ENCODE peak calls at places on chromosome 5, in ten cellular contexts. J is sciatic nerve; G is CD4-positive, alpha-beta T cell; P is ecto neural progenitor cell; I is HCT116; M is activated CD8-positive, alpha-beta memory T cell treated with anti-CD3 and anti-CD28 coated beads for 4 hours; Y is dermis microvascular lymphatic vessel endothelial cell; Z is HT1080; O is uterus; A is GM23248. H is an unnamed sample.
A peak's percentile ranks its signal among the peaks of the same experiment; 100 is the strongest.

GRCh38 chr5:177117441-177118045 is 16.0 kb upstream of the NSD1 start:
- DNase-seq in J (no peak), G (no peak), P (no peak), I (no peak), M (no peak), Y (no peak), Z (no peak), O (no peak), A (no peak), H (no peak)

GRCh38 chr5:143147918-143148317 is 255.6 kb downstream of the NR3C1 start:
- DNase-seq in J (no peak), G (no peak), P (no peak), I (no peak), M (no peak), Y (no peak), Z (no peak), O (peak; percentile 29), A (no peak), H (no peak)

GRCh38 chr5:135821802-135822201 is 12.7 kb upstream of the SLC25A48 start:
- DNase-seq in J (no peak), G (no peak), P (peak; percentile 29), I (no peak), M (no peak), Y (no peak), Z (no peak), O (no peak), A (no peak), H (no peak)

GRCh38 chr5:143311955-143312354 is 91.5 kb downstream of the NR3C1 start:
- DNase-seq in J (no peak), G (no peak), P (no peak), I (no peak), M (no peak), Y (no peak), Z (no peak), O (no peak), A (peak; percentile 35), H (no peak)

GRCh38 chr5:116032094-116032517 is at the start of gene ARL14EPL:
- DNase-seq in J (no peak), G (no peak), P (no peak), I (peak; percentile 99), M (no peak), Y (peak; percentile 93), Z (peak; percentile 88), O (peak; percentile 15), A (peak; percentile 89), H (peak; percentile 80)

GRCh38 chr5:150299571-150300327 is 3.0 kb downstream of the ARSI start:
- DNase-seq in J (no peak), G (no peak), P (no peak), I (no peak), M (no peak), Y (no peak), Z (no peak), O (peak; percentile 50), A (peak; percentile 22), H (no peak)

GRCh38 chr5:38601133-38601842 is 44.8 kb upstream of the LIFR start:
- DNase-seq in J (no peak), G (no peak), P (no peak), I (no peak), M (no peak), Y (no peak), Z (no peak), O (no peak), A (no peak), H (no peak)

GRCh38 chr5:151095341-151096000 is 14.6 kb upstream of the TNIP1 start:
- DNase-seq in J (no peak), G (no peak), P (no peak), I (no peak), M (no peak), Y (no peak), Z (no peak), O (no peak), A (peak; percentile 19), H (no peak)

GRCh38 chr5:151283120-151283825 is 20.3 kb downstream of the SLC36A3 start:
- DNase-seq in J (no peak), G (no peak), P (no peak), I (no peak), M (no peak), Y (no peak), Z (no peak), O (no peak), A (no peak), H (no peak)

GRCh38 chr5:172910828-172911627 is 48.2 kb upstream of the RPL26L1 start:
- DNase-seq in J (peak; percentile 73), G (no peak), P (no peak), I (peak; percentile 21), M (no peak), Y (peak; percentile 98), Z (peak; percentile 96), O (peak; percentile 71), A (peak; percentile 95), H (no peak)

GRCh38 chr5:1804001-1804690 is 2.9 kb downstream of the NDUFS6 start:
- DNase-seq in J (no peak), G (no peak), P (no peak), I (no peak), M (no peak), Y (no peak), Z (no peak), O (no peak), A (no peak), H (no peak)

GRCh38 chr5:111158105-111158744 is 66.0 kb upstream of the CAMK4 start:
- DNase-seq in J (peak; percentile 85), G (peak; percentile 76), P (peak; percentile 70), I (peak; percentile 69), M (peak; percentile 55), Y (peak; percentile 55), Z (peak; percentile 61), O (peak; percentile 41), A (peak; percentile 73), H (peak; percentile 73)

GRCh38 chr5:149837680-149838269 is 106.8 kb downstream of the PDE6A start:
- DNase-seq in J (peak; percentile 69), G (no peak), P (peak; percentile 86), I (peak; percentile 54), M (no peak), Y (peak; percentile 43), Z (peak; percentile 68), O (no peak), A (peak; percentile 89), H (no peak)